ENCODE peak calls at places on chromosome 14, in ten cellular contexts. One of them, this sample, is unnamed.

GRCh38 chr14:76597387-76597786 is 163.9 kb upstream of the VASH1 start:
- DNase-seq in H7: no peak
- DNase-seq in left colon: peak
- DNase-seq in WTC11: no peak
- DNase-seq in naive thymus-derived CD8-positive, alpha-beta T cell: no peak
- DNase-seq in Right ventricle myocardium superior: no peak
- DNase-seq in iris pigment epithelial cell: no peak
- DNase-seq in body of pancreas: no peak
- DNase-seq in epithelial cell of esophagus: no peak
- DNase-seq in NCI-H1417: no peak
- DNase-seq in this sample: no peak

GRCh38 chr14:53692451-53693330 is 263.9 kb downstream of the BMP4 start:
- DNase-seq in epithelial cell of esophagus: no peak
- DNase-seq in left colon: no peak
- DNase-seq in iris pigment epithelial cell: no peak
- DNase-seq in Right ventricle myocardium superior: no peak
- DNase-seq in NCI-H1417: no peak
- DNase-seq in body of pancreas: no peak
- DNase-seq in naive thymus-derived CD8-positive, alpha-beta T cell: no peak
- DNase-seq in H7: no peak
- DNase-seq in WTC11: no peak
- DNase-seq in this sample: no peak

GRCh38 chr14:85529803-85530574 is at the start of gene FLRT2:
- DNase-seq in NCI-H1417: no peak
- DNase-seq in naive thymus-derived CD8-positive, alpha-beta T cell: no peak
- DNase-seq in left colon: peak
- DNase-seq in H7: peak
- DNase-seq in Right ventricle myocardium superior: peak
- DNase-seq in WTC11: peak
- DNase-seq in epithelial cell of esophagus: peak
- DNase-seq in body of pancreas: peak
- DNase-seq in iris pigment epithelial cell: peak
- DNase-seq in this sample: peak

GRCh38 chr14:54737132-54737711 is 165.4 kb downstream of the GCH1 start:
- DNase-seq in left colon: no peak
- DNase-seq in epithelial cell of esophagus: peak
- DNase-seq in naive thymus-derived CD8-positive, alpha-beta T cell: no peak
- DNase-seq in H7: no peak
- DNase-seq in NCI-H1417: no peak
- DNase-seq in WTC11: no peak
- DNase-seq in iris pigment epithelial cell: peak
- DNase-seq in body of pancreas: no peak
- DNase-seq in Right ventricle myocardium superior: no peak
- DNase-seq in this sample: no peak

GRCh38 chr14:64293976-64294671 is at the start of gene ESR2:
- DNase-seq in H7: peak
- DNase-seq in WTC11: peak
- DNase-seq in NCI-H1417: peak
- DNase-seq in iris pigment epithelial cell: peak
- DNase-seq in left colon: peak
- DNase-seq in epithelial cell of esophagus: peak
- DNase-seq in body of pancreas: peak
- DNase-seq in naive thymus-derived CD8-positive, alpha-beta T cell: peak
- DNase-seq in Right ventricle myocardium superior: peak
- DNase-seq in this sample: peak

GRCh38 chr14:62436256-62436655 is 609.0 kb downstream of the KCNH5 start:
- DNase-seq in body of pancreas: no peak
- DNase-seq in H7: no peak
- DNase-seq in epithelial cell of esophagus: no peak
- DNase-seq in naive thymus-derived CD8-positive, alpha-beta T cell: no peak
- DNase-seq in Right ventricle myocardium superior: no peak
- DNase-seq in WTC11: no peak
- DNase-seq in left colon: no peak
- DNase-seq in NCI-H1417: no peak
- DNase-seq in iris pigment epithelial cell: no peak
- DNase-seq in this sample: no peak

GRCh38 chr14:68497016-68497415 is 295.9 kb downstream of the ZFP36L1 start:
- DNase-seq in epithelial cell of esophagus: no peak
- DNase-seq in WTC11: no peak
- DNase-seq in iris pigment epithelial cell: no peak
- DNase-seq in body of pancreas: no peak
- DNase-seq in H7: no peak
- DNase-seq in Right ventricle myocardium superior: no peak
- DNase-seq in NCI-H1417: no peak
- DNase-seq in left colon: no peak
- DNase-seq in naive thymus-derived CD8-positive, alpha-beta T cell: no peak
- DNase-seq in this sample: no peak

GRCh38 chr14:80213602-80214001 is 2.3 kb upstream of the DIO2 start:
- DNase-seq in naive thymus-derived CD8-positive, alpha-beta T cell: no peak
- DNase-seq in left colon: no peak
- DNase-seq in epithelial cell of esophagus: peak
- DNase-seq in Right ventricle myocardium superior: no peak
- DNase-seq in iris pigment epithelial cell: peak
- DNase-seq in body of pancreas: peak
- DNase-seq in WTC11: peak
- DNase-seq in NCI-H1417: peak
- DNase-seq in H7: peak
- DNase-seq in this sample: peak

GRCh38 chr14:103613517-103613916 is 15.5 kb upstream of the KLC1 start:
- DNase-seq in Right ventricle myocardium superior: no peak
- DNase-seq in body of pancreas: no peak
- DNase-seq in NCI-H1417: no peak
- DNase-seq in epithelial cell of esophagus: peak
- DNase-seq in left colon: no peak
- DNase-seq in iris pigment epithelial cell: no peak
- DNase-seq in H7: no peak
- DNase-seq in naive thymus-derived CD8-positive, alpha-beta T cell: no peak
- DNase-seq in WTC11: no peak
- DNase-seq in this sample: no peak

GRCh38 chr14:21476526-21476924 is 234 bp downstream of the RAB2B start:
- DNase-seq in H7: peak
- DNase-seq in WTC11: peak
- DNase-seq in epithelial cell of esophagus: peak
- DNase-seq in left colon: peak
- DNase-seq in NCI-H1417: peak
- DNase-seq in Right ventricle myocardium superior: peak
- DNase-seq in body of pancreas: peak
- DNase-seq in iris pigment epithelial cell: peak
- DNase-seq in naive thymus-derived CD8-positive, alpha-beta T cell: no peak
- DNase-seq in this sample: no peak

GRCh38 chr14:101215936-101216335 is 312.4 kb upstream of the RTL1 start:
- DNase-seq in naive thymus-derived CD8-positive, alpha-beta T cell: no peak
- DNase-seq in epithelial cell of esophagus: no peak
- DNase-seq in NCI-H1417: no peak
- DNase-seq in iris pigment epithelial cell: no peak
- DNase-seq in H7: no peak
- DNase-seq in Right ventricle myocardium superior: no peak
- DNase-seq in left colon: no peak
- DNase-seq in WTC11: peak
- DNase-seq in body of pancreas: no peak
- DNase-seq in this sample: peak

GRCh38 chr14:66359500-66359899 is 126.7 kb upstream of the CCDC196 start:
- DNase-seq in NCI-H1417: peak
- DNase-seq in H7: peak
- DNase-seq in Right ventricle myocardium superior: no peak
- DNase-seq in body of pancreas: no peak
- DNase-seq in naive thymus-derived CD8-positive, alpha-beta T cell: peak
- DNase-seq in left colon: no peak
- DNase-seq in epithelial cell of esophagus: peak
- DNase-seq in WTC11: no peak
- DNase-seq in iris pigment epithelial cell: peak
- DNase-seq in this sample: peak

GRCh38 chr14:50832935-50833607 is 2.1 kb upstream of the NIN start:
- DNase-seq in naive thymus-derived CD8-positive, alpha-beta T cell: no peak
- DNase-seq in Right ventricle myocardium superior: no peak
- DNase-seq in NCI-H1417: no peak
- DNase-seq in iris pigment epithelial cell: no peak
- DNase-seq in WTC11: no peak
- DNase-seq in left colon: no peak
- DNase-seq in epithelial cell of esophagus: no peak
- DNase-seq in body of pancreas: no peak
- DNase-seq in H7: no peak
- DNase-seq in this sample: no peak

GRCh38 chr14:92308676-92309075 is 14.3 kb upstream of the SLC24A4 start:
- DNase-seq in epithelial cell of esophagus: no peak
- DNase-seq in WTC11: no peak
- DNase-seq in naive thymus-derived CD8-positive, alpha-beta T cell: no peak
- DNase-seq in left colon: no peak
- DNase-seq in H7: no peak
- DNase-seq in Right ventricle myocardium superior: no peak
- DNase-seq in iris pigment epithelial cell: no peak
- DNase-seq in body of pancreas: no peak
- DNase-seq in NCI-H1417: no peak
- DNase-seq in this sample: no peak

GRCh38 chr14:29061702-29062101 is 295.1 kb downstream of the FOXG1 start:
- DNase-seq in left colon: no peak
- DNase-seq in iris pigment epithelial cell: no peak
- DNase-seq in body of pancreas: no peak
- DNase-seq in WTC11: no peak
- DNase-seq in epithelial cell of esophagus: no peak
- DNase-seq in naive thymus-derived CD8-positive, alpha-beta T cell: no peak
- DNase-seq in NCI-H1417: no peak
- DNase-seq in H7: no peak
- DNase-seq in Right ventricle myocardium superior: no peak
- DNase-seq in this sample: no peak

GRCh38 chr14:45810152-45810872 is 557.3 kb upstream of the MIS18BP1 start:
- DNase-seq in iris pigment epithelial cell: no peak
- DNase-seq in NCI-H1417: peak
- DNase-seq in left colon: peak
- DNase-seq in body of pancreas: no peak
- DNase-seq in H7: peak
- DNase-seq in WTC11: no peak
- DNase-seq in epithelial cell of esophagus: peak
- DNase-seq in naive thymus-derived CD8-positive, alpha-beta T cell: no peak
- DNase-seq in Right ventricle myocardium superior: no peak
- DNase-seq in this sample: no peak

GRCh38 chr14:62528296-62528695 is 517.0 kb downstream of the KCNH5 start:
- DNase-seq in iris pigment epithelial cell: no peak
- DNase-seq in Right ventricle myocardium superior: no peak
- DNase-seq in WTC11: no peak
- DNase-seq in NCI-H1417: no peak
- DNase-seq in body of pancreas: no peak
- DNase-seq in epithelial cell of esophagus: peak
- DNase-seq in naive thymus-derived CD8-positive, alpha-beta T cell: no peak
- DNase-seq in left colon: no peak
- DNase-seq in H7: no peak
- DNase-seq in this sample: no peak

GRCh38 chr14:68343534-68344093 is 449.3 kb downstream of the ZFP36L1 start:
- DNase-seq in epithelial cell of esophagus: no peak
- DNase-seq in iris pigment epithelial cell: no peak
- DNase-seq in Right ventricle myocardium superior: no peak
- DNase-seq in body of pancreas: no peak
- DNase-seq in WTC11: no peak
- DNase-seq in NCI-H1417: no peak
- DNase-seq in naive thymus-derived CD8-positive, alpha-beta T cell: no peak
- DNase-seq in H7: peak
- DNase-seq in left colon: no peak
- DNase-seq in this sample: peak

This sample was measured in ELF-1.